ENCODE peak calls at places on chromosomes 3 and 15, in five cellular contexts. N is A549, H is mammary epithelial cell, Q is keratinocyte, U is H9. B is an unnamed sample. For H3K4me1, the result is how much of the 10 kb centered on the place peaks cover.

GRCh38 chr3:169104541-169104940 is 559.0 kb downstream of the MECOM start:
- DNase-seq in H (peak), Q (peak), U (no peak), N (no peak), B (no peak)

GRCh38 chr3:118544458-118544857 is 490.2 kb downstream of the IGSF11 start:
- DNase-seq in Q (no peak), N (no peak), U (peak), H (peak), B (no peak)

GRCh38 chr3:170346481-170347125 is 10.9 kb upstream of the SKIL start:
- DNase-seq in Q (no peak), U (no peak), H (peak), N (peak), B (peak)

GRCh38 chr3:126401611-126402160 is 7.0 kb downstream of the CFAP100 start:
- DNase-seq in U (no peak), Q (no peak), N (no peak), H (no peak), B (no peak)

GRCh38 chr15:80639168-80639555 is 55.9 kb upstream of the ABHD17C start:
- DNase-seq in U (no peak), Q (no peak), H (no peak), N (no peak), B (no peak)

GRCh38 chr3:73144276-73144675 is 82.8 kb downstream of the EBLN2 start:
- DNase-seq in Q (no peak), H (no peak), N (no peak), U (no peak), B (no peak)

GRCh38 chr3:40780801-40781406 is 256.1 kb downstream of the ZNF621 start:
- DNase-seq in N (no peak), U (no peak), H (peak), Q (no peak), B (peak)

GRCh38 chr3:175941352-175941751 is 1082.2 kb downstream of the NAALADL2 start:
- DNase-seq in Q (no peak), N (no peak), U (peak), H (peak), B (no peak)

GRCh38 chr15:84649706-84650105 is 4.4 kb downstream of the WDR73 start:
- DNase-seq in U (no peak), N (no peak), Q (no peak), H (no peak), B (no peak)

GRCh38 chr3:144774897-144775296 is 803.3 kb downstream of the DIPK2A start:
- DNase-seq in H (no peak), Q (no peak), U (no peak), N (no peak), B (no peak)

GRCh38 chr3:114446605-114447004 is 152.8 kb downstream of the TIGIT start:
- DNase-seq in Q (no peak), H (peak), U (no peak), N (no peak), B (no peak)

GRCh38 chr15:42507514-42507913 is 12.1 kb downstream of the SNAP23 start:
- DNase-seq in H (no peak), U (no peak), N (no peak), Q (no peak), B (no peak)

GRCh38 chr3:56836276-56837163 is 34.8 kb upstream of the ARHGEF3 start:
- DNase-seq in N (no peak), H (peak), Q (no peak), U (no peak), B (no peak)

GRCh38 chr3:56835626-56836025 is 33.9 kb upstream of the ARHGEF3 start:
- DNase-seq in U (no peak), H (peak), Q (no peak), N (no peak), B (no peak)

GRCh38 chr3:56838441-56838840 is 36.7 kb upstream of the ARHGEF3 start:
- DNase-seq in N (no peak), H (no peak), Q (no peak), U (no peak), B (no peak)

GRCh38 chr3:56837196-56837955 is 35.6 kb upstream of the ARHGEF3 start:
- DNase-seq in Q (no peak), N (no peak), U (no peak), H (peak), B (no peak)

GRCh38 chr3:56839784-56840724 is 38.3 kb upstream of the ARHGEF3 start:
- DNase-seq in U (no peak), N (peak), Q (peak), H (peak), B (no peak)
- H3K4me2 ChIP-seq in U (no peak), N (peak), Q (peak), H (peak), B (no peak)

DNA sequence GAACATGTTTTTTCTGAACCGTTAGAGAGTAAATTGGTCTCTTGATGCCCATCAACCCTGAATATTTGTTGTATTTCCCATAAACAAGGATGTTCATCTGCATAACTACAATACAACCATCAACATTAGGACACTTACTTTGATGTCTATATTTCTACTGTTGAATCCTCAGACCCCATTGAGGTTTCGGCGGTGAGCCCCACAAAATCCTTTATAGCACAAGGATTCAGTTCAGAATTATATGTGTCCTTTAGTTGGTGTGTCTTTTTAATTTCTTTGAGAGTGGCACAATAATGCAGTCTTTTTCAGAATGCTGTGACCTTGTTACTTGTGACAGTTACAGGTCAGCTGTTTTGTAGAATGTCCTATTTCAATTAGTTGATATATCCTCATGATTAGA is 158.0 kb downstream of the FNDC3B start:
- DNase-seq in Q (no peak), H (no peak), N (no peak), U (no peak), B (no peak)
- H3K4me1 ChIP-seq in Q (under half), H (under half), N (half or more), U (under half), B (under half)

GRCh38 chr15:55552461-55552860 is 35.7 kb downstream of the PYGO1 start:
- DNase-seq in Q (no peak), H (no peak), U (no peak), N (no peak), B (no peak)
- H3K27ac ChIP-seq in Q (no peak), H (no peak), U (no peak), N (no peak), B (peak)

GRCh38 chr3:58857423-58857822 is 190.8 kb upstream of the FAM3D start:
- DNase-seq in Q (no peak), N (no peak), U (no peak), H (no peak), B (peak)

GRCh38 chr3:58861551-58861950 is 188.3 kb downstream of the CFAP20DC start:
- DNase-seq in U (no peak), H (no peak), Q (no peak), N (no peak), B (no peak)

GRCh38 chr3:58858126-58858525 is 191.6 kb upstream of the FAM3D start:
- DNase-seq in N (no peak), Q (no peak), H (no peak), U (no peak), B (no peak)
- H3K4me2 ChIP-seq in N (no peak), Q (no peak), H (no peak), U (no peak), B (no peak)

GRCh38 chr3:127779747-127780146 is 42.6 kb downstream of the MGLL start:
- DNase-seq in H (peak), U (no peak), Q (no peak), N (no peak), B (no peak)

GRCh38 chr3:127775398-127776109 is 46.8 kb downstream of the MGLL start:
- DNase-seq in N (no peak), Q (no peak), U (no peak), H (peak), B (peak)

GRCh38 chr3:127777861-127778711 is 44.2 kb downstream of the MGLL start:
- DNase-seq in Q (no peak), U (no peak), N (no peak), H (no peak), B (no peak)

GRCh38 chr3:127776347-127776746 is 46.0 kb downstream of the MGLL start:
- DNase-seq in N (no peak), Q (no peak), H (no peak), U (no peak), B (no peak)

DNA sequence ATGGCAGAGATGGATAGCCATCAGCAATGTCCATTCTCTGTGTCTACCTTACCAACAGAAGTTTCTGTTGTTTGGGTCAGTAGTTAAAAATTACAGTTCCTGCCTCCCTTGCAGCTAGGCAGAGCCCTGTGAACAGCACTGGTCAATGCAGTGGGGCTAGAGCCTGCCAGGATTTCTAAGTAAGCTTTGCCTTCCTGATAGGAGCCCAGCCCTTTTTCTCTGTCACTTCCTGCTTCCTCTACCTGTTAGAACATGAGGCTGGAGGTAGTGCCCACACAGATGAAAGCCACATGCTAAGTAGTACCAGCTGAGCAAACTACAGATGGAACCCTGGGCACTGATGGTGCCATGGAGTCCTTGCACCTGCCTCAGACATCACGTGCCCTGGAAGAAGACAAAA is 45.0 kb downstream of the MGLL start:
- DNase-seq in Q (no peak), U (no peak), N (no peak), H (peak), B (no peak)
- H3K4me1 ChIP-seq in Q (under half), U (under half), N (under half), H (under half), B (under half)